ENCODE peak calls at places on chromosomes 5 and 9, in five cellular contexts. F is A172; I is activated CD4-positive, alpha-beta memory T cell treated with anti-CD3 and anti-CD28 coated beads, Interleukin-2, amount 10 ng/mL, durations not matched to agents 7 days and 5 days; M is C1 segment of cervical spinal cord; T is Calu3. R is an unnamed sample.

GRCh38 chr5:170155771-170156170 is 50.1 kb downstream of the FOXI1 start:
- DNase-seq in F (no peak), I (no peak), M (no peak), T (no peak), R (no peak)

GRCh38 chr5:173314166-173314952 is 13.9 kb downstream of the STC2 start:
- DNase-seq in F (no peak), I (no peak), M (no peak), T (no peak), R (no peak)

GRCh38 chr9:129988607-129989361 is 54.2 kb downstream of the FNBP1 start:
- DNase-seq in F (no peak), I (no peak), M (no peak), T (no peak), R (no peak)

GRCh38 chr9:133168432-133168831 is 4.7 kb upstream of the GBGT1 start:
- DNase-seq in F (no peak), I (no peak), M (no peak), T (no peak), R (no peak)

GRCh38 chr9:94084314-94084713 is at the start of gene PTPDC1:
- DNase-seq in F (peak), I (no peak), M (no peak), T (no peak), R (peak)

GRCh38 chr5:98635631-98636030 is 137.8 kb upstream of the RGMB start:
- DNase-seq in F (peak), I (no peak), M (no peak), T (no peak), R (no peak)

GRCh38 chr5:76555717-76556116 is 67.5 kb downstream of the F2RL2 start:
- DNase-seq in F (no peak), I (no peak), M (no peak), T (no peak), R (no peak)

GRCh38 chr9:111350556-111350955 is 20.5 kb upstream of the OR2K2 start:
- DNase-seq in F (no peak), I (no peak), M (no peak), T (no peak), R (no peak)

GRCh38 chr5:139046551-139046950 is 151.6 kb downstream of the SIL1 start:
- DNase-seq in F (peak), I (no peak), M (no peak), T (no peak), R (no peak)

GRCh38 chr5:150789943-150790611 is 11.5 kb downstream of the SMIM3 start:
- DNase-seq in F (peak), I (peak), M (no peak), T (peak), R (no peak)

GRCh38 chr5:43207601-43208000 is 15.6 kb downstream of the NIM1K start:
- DNase-seq in F (no peak), I (no peak), M (no peak), T (no peak), R (no peak)

GRCh38 chr5:179051784-179052183 is 8.4 kb upstream of the ZNF354C start:
- DNase-seq in F (no peak), I (no peak), M (no peak), T (no peak), R (no peak)

GRCh38 chr9:110189001-110189400 is 19.0 kb downstream of the C9orf152 start:
- DNase-seq in F (no peak), I (no peak), M (no peak), T (no peak), R (peak)

GRCh38 chr5:60677831-60678664 is 21.9 kb downstream of the DEPDC1B start:
- DNase-seq in F (peak), I (no peak), M (no peak), T (no peak), R (peak)

GRCh38 chr5:55226027-55226933 is 835 bp downstream of the MCIDAS start:
- DNase-seq in F (peak), I (peak), M (no peak), T (peak), R (no peak)

GRCh38 chr5:79200573-79201183 is 35.3 kb upstream of the JMY start:
- DNase-seq in F (peak), I (no peak), M (no peak), T (peak), R (no peak)

R was measured in globus pallidus.